ENCODE peak calls at places on chromosomes 1 and 21, in ten cellular contexts. O is fibroblast of mammary gland; T is fibroblast of the aortic adventitia; P is AG08396; J is activated naive CD8-positive, alpha-beta T cell treated with anti-CD3 and anti-CD28 coated beads, Interleukin-2, amount 50 U/mL, for 24 hours; G is NCI-H1092; U is Right ventricle myocardium inferior; A is sciatic nerve; E is activated CD4-positive, alpha-beta memory T cell treated with anti-CD3 and anti-CD28 coated beads for 36 hours; I is T follicular helper cell. F is an unnamed sample.

GRCh38 chr1:159987186-159987585 is 33.1 kb upstream of the SLAMF9 start:
- DNase-seq in J (no peak), O (no peak), T (no peak), G (no peak), A (no peak), E (no peak), I (no peak), P (no peak), U (no peak), F (no peak)

GRCh38 chr1:219385786-219386427 is 212.2 kb downstream of the LYPLAL1 start:
- DNase-seq in I (no peak), J (peak; percentile 40), A (peak; percentile 63), E (peak; percentile 42), O (peak; percentile 66), T (peak; percentile 78), P (peak; percentile 39), G (peak; percentile 69), U (no peak), F (peak; percentile 43)

GRCh38 chr1:73674945-73675561 is 522.9 kb downstream of the LRRIQ3 start:
- DNase-seq in I (no peak), G (no peak), T (peak; percentile 2), O (peak; percentile 12), A (no peak), E (no peak), U (no peak), P (no peak), J (no peak), F (no peak)

GRCh38 chr1:80987106-80987505 is 813.6 kb upstream of the ADGRL2 start:
- DNase-seq in G (no peak), U (no peak), I (no peak), P (no peak), E (no peak), J (no peak), A (no peak), T (peak; percentile 5), O (no peak), F (no peak)

GRCh38 chr1:232893481-232894313 is 56.7 kb upstream of the NTPCR start:
- DNase-seq in I (no peak), J (no peak), A (no peak), G (no peak), U (no peak), P (no peak), T (no peak), E (no peak), O (no peak), F (no peak)

GRCh38 chr1:17646444-17647287 is 107.2 kb downstream of the ARHGEF10L start:
- DNase-seq in G (no peak), I (no peak), T (no peak), J (no peak), U (peak; percentile 43), P (no peak), A (no peak), E (no peak), O (no peak), F (no peak)

GRCh38 chr1:232793944-232794343 is 11.3 kb upstream of the MAP10 start:
- DNase-seq in T (no peak), P (peak; percentile 14), U (no peak), O (peak; percentile 51), J (no peak), G (peak; percentile 14), I (no peak), A (no peak), E (peak; percentile 37), F (no peak)

GRCh38 chr1:43550598-43551246 is 20.0 kb downstream of the PTPRF start:
- DNase-seq in A (no peak), U (no peak), P (no peak), J (no peak), G (no peak), E (no peak), I (no peak), O (no peak), T (no peak), F (no peak)

GRCh38 chr1:42822833-42823392 is 5.7 kb upstream of the SVBP start:
- DNase-seq in U (no peak), G (no peak), J (no peak), T (peak; percentile 58), I (no peak), P (peak; percentile 30), A (no peak), E (no peak), O (peak; percentile 52), F (no peak)

GRCh38 chr1:45205000-45205909 is 1.1 kb downstream of the ZSWIM5 start:
- DNase-seq in I (peak; percentile 3), T (peak; percentile 35), O (no peak), G (peak; percentile 28), E (peak; percentile 36), U (no peak), A (peak; percentile 66), J (peak; percentile 42), P (peak; percentile 66), F (peak; percentile 12)

GRCh38 chr21:29194847-29195246 is 64.4 kb downstream of the MAP3K7CL start:
- DNase-seq in G (no peak), I (no peak), O (no peak), T (no peak), J (no peak), P (no peak), A (no peak), E (no peak), U (no peak), F (peak; percentile 66)

GRCh38 chr1:7223334-7224080 is 438.3 kb downstream of the CAMTA1 start:
- DNase-seq in P (peak; percentile 75), T (peak; percentile 67), E (no peak), U (no peak), I (no peak), G (no peak), A (no peak), J (no peak), O (peak; percentile 94), F (no peak)

GRCh38 chr1:155086856-155087535 is 8.4 kb downstream of the EFNA3 start:
- DNase-seq in P (no peak), E (no peak), U (no peak), O (no peak), I (no peak), G (no peak), T (no peak), A (no peak), J (no peak), F (no peak)

GRCh38 chr1:45929257-45929687 is 125.9 kb downstream of the MAST2 start:
- DNase-seq in T (peak; percentile 90), J (no peak), I (no peak), P (peak; percentile 56), A (no peak), E (no peak), G (no peak), U (no peak), O (peak; percentile 82), F (peak; percentile 84)

GRCh38 chr1:180424848-180425457 is 77.4 kb downstream of the ACBD6 start:
- DNase-seq in I (no peak), J (no peak), P (no peak), U (no peak), A (no peak), O (peak; percentile 13), G (peak; percentile 23), T (no peak), E (no peak), F (no peak)